ENCODE peak calls at places on chromosome 7, in ten cellular contexts. Z is psoas muscle, H is endothelial cell, L is foreskin fibroblast, I is upper lobe of left lung, J is endodermal cell, K is omental fat pad, N is Calu3, M is fibroblast of the aortic adventitia, X is neural crest cell. Y is an unnamed sample.

GRCh38 chr7:79968894-79969293 is 165.7 kb upstream of the GNAI1 start:
- DNase-seq in Z (no peak), H (no peak), L (no peak), I (no peak), J (peak), K (no peak), N (no peak), M (no peak), X (no peak), Y (no peak)

GRCh38 chr7:69739182-69739581 is 140.9 kb downstream of the AUTS2 start:
- DNase-seq in Z (no peak), H (no peak), L (no peak), I (peak), J (no peak), K (no peak), N (no peak), M (no peak), X (no peak), Y (no peak)

GRCh38 chr7:93980744-93981479 is 23.2 kb downstream of the BET1 start:
- DNase-seq in Z (no peak), H (no peak), L (peak), I (no peak), J (no peak), K (no peak), N (no peak), M (peak), X (no peak), Y (no peak)

GRCh38 chr7:76394962-76395361 is 14.5 kb downstream of the SSC4D start:
- DNase-seq in Z (no peak), H (no peak), L (peak), I (no peak), J (no peak), K (no peak), N (no peak), M (no peak), X (no peak), Y (no peak)

GRCh38 chr7:124698964-124699363 is 66.6 kb downstream of the GPR37 start:
- DNase-seq in Z (no peak), H (no peak), L (no peak), I (no peak), J (no peak), K (no peak), N (no peak), M (no peak), X (no peak), Y (no peak)

GRCh38 chr7:28988091-28988490 is 30.0 kb upstream of the TRIL start:
- DNase-seq in Z (no peak), H (no peak), L (peak), I (no peak), J (no peak), K (no peak), N (no peak), M (peak), X (no peak), Y (no peak)

GRCh38 chr7:5429857-5430611 is 6.4 kb upstream of the TNRC18 start:
- DNase-seq in Z (peak), H (no peak), L (peak), I (peak), J (peak), K (no peak), N (peak), M (peak), X (no peak), Y (no peak)

GRCh38 chr7:66013938-66014337 is 31.9 kb upstream of the GUSB start:
- DNase-seq in Z (no peak), H (peak), L (peak), I (peak), J (peak), K (no peak), N (peak), M (peak), X (no peak), Y (no peak)

GRCh38 chr7:131522325-131522920 is 34.0 kb downstream of the PODXL start:
- DNase-seq in Z (no peak), H (no peak), L (no peak), I (no peak), J (no peak), K (no peak), N (no peak), M (no peak), X (no peak), Y (no peak)

GRCh38 chr7:2882111-2882510 is 38.0 kb upstream of the GNA12 start:
- DNase-seq in Z (no peak), H (no peak), L (no peak), I (no peak), J (no peak), K (no peak), N (no peak), M (no peak), X (no peak), Y (no peak)

GRCh38 chr7:32336726-32337125 is 153.5 kb downstream of the LSM5 start:
- DNase-seq in Z (no peak), H (no peak), L (peak), I (no peak), J (no peak), K (no peak), N (no peak), M (no peak), X (no peak), Y (no peak)

GRCh38 chr7:14407246-14408015 is 418.0 kb upstream of the ETV1 start:
- DNase-seq in Z (no peak), H (no peak), L (no peak), I (no peak), J (no peak), K (no peak), N (no peak), M (no peak), X (no peak), Y (no peak)

GRCh38 chr7:158541330-158542010 is 46.2 kb downstream of the PTPRN2 start:
- DNase-seq in Z (no peak), H (no peak), L (no peak), I (no peak), J (no peak), K (no peak), N (no peak), M (no peak), X (no peak), Y (no peak)

GRCh38 chr7:152180587-152180986 is 155.1 kb downstream of the GALNT11 start:
- DNase-seq in Z (no peak), H (no peak), L (no peak), I (no peak), J (no peak), K (no peak), N (no peak), M (peak), X (no peak), Y (no peak)

GRCh38 chr7:28677668-28678067 is 265.4 kb downstream of the CREB5 start:
- DNase-seq in Z (no peak), H (no peak), L (no peak), I (no peak), J (no peak), K (no peak), N (no peak), M (no peak), X (no peak), Y (no peak)

GRCh38 chr7:96224682-96225081 is 97.2 kb downstream of the SLC25A13 start:
- DNase-seq in Z (no peak), H (peak), L (no peak), I (no peak), J (peak), K (no peak), N (no peak), M (no peak), X (no peak), Y (no peak)

GRCh38 chr7:105336009-105336408 is 52.7 kb downstream of the SRPK2 start:
- DNase-seq in Z (no peak), H (no peak), L (peak), I (no peak), J (no peak), K (no peak), N (no peak), M (peak), X (no peak), Y (no peak)

GRCh38 chr7:97014145-97014544 is 8.8 kb downstream of the DLX6 start:
- DNase-seq in Z (no peak), H (no peak), L (no peak), I (no peak), J (no peak), K (no peak), N (no peak), M (no peak), X (no peak), Y (no peak)

GRCh38 chr7:45087301-45088145 is 1.2 kb downstream of the NACAD start:
- DNase-seq in Z (peak), H (no peak), L (no peak), I (no peak), J (no peak), K (no peak), N (no peak), M (no peak), X (no peak), Y (no peak)

GRCh38 chr7:45088821-45089313 is at the start of gene NACAD:
- DNase-seq in Z (peak), H (no peak), L (peak), I (no peak), J (no peak), K (no peak), N (no peak), M (peak), X (peak), Y (no peak)

GRCh38 chr7:45086348-45087065 is 2.3 kb downstream of the NACAD start:
- DNase-seq in Z (no peak), H (no peak), L (no peak), I (no peak), J (no peak), K (no peak), N (no peak), M (no peak), X (no peak), Y (no peak)

GRCh38 chr7:45088146-45088701 is 545 bp downstream of the NACAD start:
- DNase-seq in Z (peak), H (no peak), L (no peak), I (no peak), J (no peak), K (no peak), N (no peak), M (no peak), X (no peak), Y (no peak)

GRCh38 chr7:45089314-45089891 is 634 bp upstream of the NACAD start:
- DNase-seq in Z (peak), H (peak), L (peak), I (no peak), J (peak), K (peak), N (peak), M (peak), X (peak), Y (no peak)
- TF ChIP-seq CTCF in Z (no peak), H (no peak), L (no peak), I (no peak), J (no peak), K (no peak), N (no peak), M (no peak), X (no peak), Y (no peak)

GRCh38 chr7:1569833-1570632 is at the start of gene PSMG3:
- DNase-seq in Z (peak), H (peak), L (peak), I (peak), J (peak), K (peak), N (peak), M (peak), X (peak), Y (peak)
- TF ChIP-seq CTCF in Z (peak), H (no peak), L (peak), I (peak), J (peak), K (no peak), N (peak), M (peak), X (peak), Y (peak)

GRCh38 chr7:128017460-128017859 is 13.8 kb downstream of the LRRC4 start:
- DNase-seq in Z (no peak), H (no peak), L (no peak), I (peak), J (no peak), K (no peak), N (peak), M (no peak), X (no peak), Y (no peak)
- TF ChIP-seq CTCF in Z (no peak), H (no peak), L (no peak), I (peak), J (no peak), K (no peak), N (no peak), M (no peak), X (no peak), Y (no peak)

DNA sequence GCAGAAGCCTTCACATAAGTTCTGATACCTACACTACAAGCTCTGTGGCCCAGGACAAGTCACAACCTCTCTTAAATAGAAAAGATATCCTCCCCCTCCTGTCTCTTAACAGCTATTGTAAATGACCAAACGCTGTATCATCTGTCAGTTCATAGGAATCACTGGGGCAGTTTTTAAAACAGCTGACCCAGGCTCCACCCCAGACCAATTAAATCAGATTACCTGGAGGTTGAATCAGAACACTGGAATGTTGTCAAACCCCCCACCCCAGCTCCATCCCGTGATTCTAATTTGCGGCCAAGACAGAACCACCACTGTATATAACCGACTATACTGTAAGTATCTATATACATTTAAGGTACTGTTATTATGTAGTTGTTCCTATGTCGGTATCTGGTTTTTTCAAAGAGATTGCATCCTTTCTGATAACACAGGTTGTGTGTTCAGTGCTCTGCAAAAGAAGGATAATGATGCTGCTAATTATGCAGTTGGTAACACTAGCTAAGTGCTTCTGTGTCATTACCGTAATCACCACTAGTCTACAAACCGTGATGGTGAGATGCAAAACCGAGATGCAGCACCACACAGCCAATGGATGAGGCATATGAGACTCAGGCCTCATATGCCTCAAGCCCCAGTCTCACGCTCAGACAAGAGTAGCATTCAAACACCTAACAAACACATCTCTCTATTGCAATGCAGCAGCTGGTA is 47.4 kb downstream of the TNS3 start:
- DNase-seq in Z (no peak), H (no peak), L (no peak), I (no peak), J (peak), K (no peak), N (peak), M (no peak), X (no peak), Y (no peak)
- TF ChIP-seq CTCF in Z (no peak), H (no peak), L (no peak), I (no peak), J (peak), K (no peak), N (peak), M (no peak), X (peak), Y (no peak)

DNA sequence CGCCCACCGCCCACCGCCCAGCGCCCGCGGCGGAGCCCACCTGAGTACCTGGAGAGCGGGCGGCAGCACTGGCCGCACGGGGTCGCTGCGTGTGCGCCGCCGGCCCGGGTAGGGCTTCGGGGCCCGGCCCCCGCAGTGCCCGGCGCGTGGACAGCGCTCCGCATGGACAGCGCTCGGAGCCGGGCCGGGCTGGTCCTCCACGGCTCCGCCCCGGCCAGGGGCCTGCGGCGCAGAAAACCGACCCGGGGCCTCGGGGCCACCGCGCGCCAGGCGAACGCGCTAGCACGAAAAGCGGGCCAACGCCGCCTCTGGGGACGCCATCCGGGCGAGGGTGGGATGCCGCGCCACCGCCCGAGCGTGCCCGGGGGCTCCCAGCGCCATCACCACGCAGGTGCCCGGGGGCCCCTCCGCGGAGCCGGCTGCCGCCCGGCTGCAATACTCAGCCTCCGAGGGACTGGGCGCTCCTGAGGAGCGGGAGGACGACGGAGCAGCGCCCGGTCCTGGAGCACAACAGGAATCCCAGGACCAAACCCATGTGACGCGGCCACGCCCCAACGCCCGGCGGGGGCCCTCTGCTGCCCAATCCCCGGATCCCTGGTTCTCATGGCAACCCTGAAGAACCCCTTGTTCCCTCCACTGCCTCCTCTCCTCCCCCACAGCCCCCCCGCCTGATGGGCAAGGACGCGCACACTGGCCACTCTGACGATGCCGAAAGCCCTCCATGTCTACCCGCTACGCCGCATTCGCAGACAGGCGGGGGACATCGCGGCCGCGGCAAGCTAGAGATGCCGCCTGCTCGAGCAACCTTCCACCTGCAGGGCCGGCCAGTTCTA is at the start of gene GRB10:
- DNase-seq in Z (peak), H (peak), L (peak), I (peak), J (peak), K (no peak), N (peak), M (no peak), X (peak), Y (no peak)
- TF ChIP-seq CTCF in Z (no peak), H (no peak), L (no peak), I (peak), J (peak), K (no peak), N (peak), M (peak), X (peak), Y (peak)

DNA sequence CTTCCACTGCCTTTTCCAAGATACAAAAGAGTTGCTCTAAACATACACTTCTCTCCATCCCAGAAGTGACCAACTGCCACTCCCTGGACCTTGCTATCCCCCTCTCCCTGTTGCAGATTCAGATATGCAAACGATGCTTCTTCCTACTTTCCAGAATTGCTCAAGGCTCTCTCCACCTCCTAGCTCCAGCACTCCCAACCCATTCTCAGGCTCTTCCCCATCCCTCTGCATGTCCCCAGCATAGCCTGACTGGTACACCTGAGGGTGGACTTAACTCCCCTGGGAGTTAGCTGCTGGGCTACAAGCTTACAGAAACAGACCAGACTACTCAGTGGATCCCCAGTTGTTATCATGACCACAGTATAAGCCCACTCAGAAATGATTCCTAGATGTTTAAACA is 27.6 kb downstream of the MKRN1 start:
- DNase-seq in Z (no peak), H (no peak), L (no peak), I (no peak), J (peak), K (no peak), N (no peak), M (no peak), X (no peak), Y (no peak)
- TF ChIP-seq CTCF in Z (no peak), H (no peak), L (no peak), I (no peak), J (no peak), K (no peak), N (no peak), M (no peak), X (no peak), Y (no peak)

Y was measured in AG09319.